ENCODE peak calls at places on chromosomes 5 and 9, in ten cellular contexts. I, Y, C, X, U, V, W, A, K and Q are unnamed samples.

GRCh38 chr5:32859211-32859641 is 148.1 kb downstream of the NPR3 start:
- DNase-seq in V (no peak), C (no peak), A (no peak), U (no peak), W (no peak), I (no peak), X (no peak), Y (no peak), K (no peak), Q (no peak)

GRCh38 chr9:137971477-137972138 is 94.0 kb downstream of the CACNA1B start:
- DNase-seq in X (no peak), V (no peak), A (no peak), U (no peak), W (no peak), Y (no peak), K (no peak), C (no peak), I (no peak), Q (no peak)

GRCh38 chr9:133403766-133404439 is 13.9 kb downstream of the REXO4 start:
- DNase-seq in A (peak), X (no peak), K (peak), W (peak), C (peak), I (peak), V (peak), U (peak), Y (no peak), Q (no peak)

GRCh38 chr5:88878976-88879375 is 4.0 kb downstream of the MEF2C start:
- DNase-seq in A (no peak), Y (no peak), V (peak), K (no peak), C (peak), U (no peak), W (no peak), I (no peak), X (no peak), Q (no peak)

GRCh38 chr5:116842514-116842924 is 267.9 kb upstream of the SEMA6A start:
- DNase-seq in X (no peak), I (no peak), Y (no peak), U (no peak), C (no peak), W (no peak), V (no peak), K (no peak), A (no peak), Q (no peak)

GRCh38 chr5:16837305-16837704 is 98.8 kb downstream of the MYO10 start:
- DNase-seq in W (no peak), I (no peak), X (no peak), U (no peak), Y (no peak), K (no peak), A (no peak), V (no peak), C (no peak), Q (no peak)

GRCh38 chr5:107809201-107810034 is 138.7 kb upstream of the EFNA5 start:
- DNase-seq in C (peak), U (no peak), I (no peak), V (no peak), A (no peak), Y (no peak), X (peak), K (no peak), W (peak), Q (no peak)

GRCh38 chr9:70539007-70539406 is 124.5 kb upstream of the KLF9 start:
- DNase-seq in K (no peak), U (no peak), I (no peak), A (no peak), C (no peak), V (no peak), X (no peak), W (no peak), Y (no peak), Q (no peak)